ENCODE peak calls at places on chromosomes 4 and X, in eight cellular contexts. Z is SK-N-SH, F is HCT116, H is PC-3, V is MM.1S, B is OCI-LY7, U is GM23248, G is neural progenitor cell. W is an unnamed sample.

GRCh38 chr4:54914781-54915180 is 210.6 kb downstream of the KDR start:
- DNase-seq in H (no peak), G (no peak), Z (no peak), V (no peak), U (no peak), F (no peak), B (no peak), W (no peak)

GRCh38 chr4:98778206-98778605 is 119.8 kb upstream of the TSPAN5 start:
- DNase-seq in H (peak; percentile 83), V (no peak), B (no peak), G (no peak), Z (no peak), U (peak; percentile 86), F (no peak), W (peak; percentile 64)

GRCh38 chrX:84907324-84907946 is 96.2 kb upstream of the APOOL start:
- DNase-seq in H (peak; percentile 36), G (peak; percentile 10), F (no peak), U (peak; percentile 35), B (peak; percentile 0), Z (peak; percentile 1), V (peak; percentile 13), W (peak; percentile 25)

GRCh38 chr4:36549256-36549655 is 267.8 kb downstream of the DTHD1 start:
- DNase-seq in V (no peak), Z (no peak), H (peak; percentile 23), G (no peak), F (peak; percentile 18), B (no peak), U (no peak), W (no peak)

GRCh38 chrX:154419688-154420401 is 8.5 kb downstream of the TAFAZZIN start:
- DNase-seq in U (no peak), Z (peak; percentile 68), H (no peak), G (no peak), V (no peak), B (no peak), F (no peak), W (no peak)

GRCh38 chrX:14027031-14027430 is 2.7 kb downstream of the GEMIN8 start:
- DNase-seq in H (peak; percentile 69), B (peak; percentile 45), F (no peak), V (no peak), Z (no peak), U (peak; percentile 23), G (no peak), W (no peak)

GRCh38 chr4:77922158-77923094 is 59.8 kb downstream of the MRPL1 start:
- DNase-seq in H (peak; percentile 56), Z (no peak), B (no peak), V (no peak), U (peak; percentile 77), F (no peak), G (no peak), W (no peak)

GRCh38 chrX:18425199-18426003 is at the start of gene CDKL5:
- DNase-seq in H (peak; percentile 96), B (peak; percentile 95), G (peak; percentile 97), Z (peak; percentile 93), U (peak; percentile 96), V (peak; percentile 95), F (peak; percentile 90), W (peak; percentile 96)

GRCh38 chrX:149984411-149984810 is 46.1 kb upstream of the EOLA2 start:
- DNase-seq in Z (no peak), B (no peak), U (peak; percentile 7), V (no peak), F (no peak), H (no peak), G (no peak), W (no peak)

GRCh38 chr4:57077550-57078311 is 32.5 kb downstream of the IGFBP7 start:
- DNase-seq in Z (no peak), B (no peak), H (peak; percentile 61), U (peak; percentile 41), G (no peak), V (no peak), F (no peak), W (no peak)

GRCh38 chr4:8438743-8439142 is 1.8 kb downstream of the ACOX3 start:
- DNase-seq in H (no peak), G (no peak), F (no peak), V (no peak), U (no peak), Z (no peak), B (no peak), W (no peak)

GRCh38 chr4:8441499-8442091 is 1.0 kb downstream of the TRMT44 start:
- DNase-seq in B (no peak), F (no peak), H (peak; percentile 4), G (no peak), U (no peak), Z (no peak), V (no peak), W (no peak)

GRCh38 chr4:8439168-8439567 is 1.4 kb downstream of the ACOX3 start:
- DNase-seq in B (no peak), U (no peak), H (peak; percentile 47), F (no peak), Z (no peak), G (no peak), V (no peak), W (no peak)

GRCh38 chr4:8439914-8440490 is 521 bp downstream of the ACOX3 start:
- DNase-seq in V (no peak), B (peak; percentile 72), F (no peak), Z (no peak), U (no peak), G (peak; percentile 38), H (no peak), W (no peak)

DNA sequence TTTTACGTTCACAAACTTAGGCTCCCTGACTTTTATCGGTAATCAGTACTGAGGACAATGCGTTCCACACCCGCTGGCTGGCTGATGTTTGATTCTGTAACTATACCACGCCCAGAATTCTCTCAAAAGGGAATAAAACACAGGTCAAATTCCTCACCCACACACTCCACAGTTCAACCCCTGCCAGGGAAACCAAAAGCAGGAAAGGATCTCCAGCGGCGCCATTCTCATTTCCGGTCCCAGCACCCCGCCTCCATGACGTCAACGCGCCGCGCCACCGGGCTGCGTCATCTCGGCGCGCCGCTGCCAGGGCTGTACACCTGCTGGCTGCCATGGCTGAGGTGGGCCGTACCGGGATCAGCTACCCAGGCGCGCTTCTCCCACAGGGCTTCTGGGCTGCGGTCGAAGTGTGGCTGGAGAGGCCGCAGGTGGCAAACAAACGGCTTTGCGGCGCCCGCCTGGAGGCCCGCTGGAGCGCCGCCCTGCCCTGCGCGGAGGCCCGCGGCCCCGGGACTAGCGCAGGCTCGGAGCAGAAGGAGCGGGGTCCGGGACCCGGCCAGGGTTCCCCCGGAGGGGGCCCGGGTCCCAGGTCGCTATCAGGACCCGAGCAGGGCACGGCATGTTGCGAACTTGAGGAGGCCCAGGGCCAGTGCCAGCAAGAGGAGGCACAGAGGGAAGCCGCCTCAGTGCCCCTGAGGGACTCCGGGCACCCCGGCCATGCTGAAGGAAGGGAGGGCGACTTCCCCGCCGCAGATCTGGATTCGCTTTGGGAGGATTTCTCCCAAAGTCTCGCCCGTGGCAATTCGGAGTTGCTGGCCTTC is at the start of the genes ACOX3 and TRMT44:
- DNase-seq in G (peak; percentile 91), B (peak; percentile 87), F (peak; percentile 78), U (peak; percentile 93), H (peak; percentile 88), V (peak; percentile 87), Z (peak; percentile 96), W (peak; percentile 95)
- H3K79me2 ChIP-seq in G (peaks cover 56% of the 10 kb centered on the region), B (peaks cover 73% of the 10 kb centered on the region), F (peaks cover 93% of the 10 kb centered on the region), U (peaks cover 90% of the 10 kb centered on the region), H (peaks cover 72% of the 10 kb centered on the region), V (peaks cover 82% of the 10 kb centered on the region), Z (peaks cover 82% of the 10 kb centered on the region), W (peaks cover 73% of the 10 kb centered on the region)

DNA sequence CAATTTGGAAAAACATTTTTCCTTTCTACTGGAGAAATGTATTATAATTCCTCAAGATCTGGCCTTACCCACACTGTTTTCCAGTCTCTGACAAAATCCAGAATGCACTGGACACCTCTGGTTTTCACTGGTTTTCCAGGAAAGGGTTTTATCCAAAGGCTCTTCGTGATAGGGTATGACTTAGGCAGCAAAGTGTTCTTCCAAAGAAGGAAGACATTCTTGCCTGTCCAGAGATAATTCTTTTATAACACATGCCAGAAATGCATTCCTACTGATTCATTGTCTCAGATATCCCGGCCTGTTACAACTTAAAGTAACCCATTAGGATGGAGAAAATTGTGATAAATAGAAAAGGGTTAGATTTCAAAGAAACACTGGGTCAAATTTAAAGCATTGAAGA is 2343.1 kb downstream of the PCDH7 start:
- DNase-seq in Z (no peak), B (no peak), F (no peak), H (peak; percentile 1), U (peak; percentile 69), G (no peak), V (no peak), W (peak; percentile 36)
- TF ChIP-seq EZH2phosphoT487 in Z (no peak), B (no peak), F (no peak), H (no peak), U (no peak), G (no peak), V (no peak), W (no peak)

GRCh38 chr4:164438321-164438720 is 315.6 kb upstream of the SMIM31 start:
- DNase-seq in G (no peak), Z (no peak), H (peak; percentile 56), U (no peak), V (no peak), F (no peak), B (no peak), W (no peak)

GRCh38 chr4:164440196-164440595 is 313.7 kb upstream of the SMIM31 start:
- DNase-seq in G (no peak), Z (no peak), B (no peak), F (no peak), H (peak; percentile 87), U (no peak), V (no peak), W (no peak)

GRCh38 chr4:164441131-164441530 is 312.8 kb upstream of the SMIM31 start:
- DNase-seq in F (no peak), Z (no peak), V (no peak), G (peak; percentile 39), B (no peak), U (no peak), H (no peak), W (no peak)

GRCh38 chr4:164442167-164442566 is 311.8 kb upstream of the SMIM31 start:
- DNase-seq in U (no peak), F (no peak), Z (no peak), H (peak; percentile 67), B (no peak), V (no peak), G (no peak), W (no peak)

GRCh38 chr4:164439037-164439436 is 314.9 kb upstream of the SMIM31 start:
- DNase-seq in H (no peak), F (no peak), B (no peak), Z (no peak), U (no peak), G (no peak), V (no peak), W (no peak)
- H3K27ac ChIP-seq in H (no peak overlapping the region), F (no peak overlapping the region), B (no peak overlapping the region), Z (no peak overlapping the region), U (no peak overlapping the region), G (no peak overlapping the region), V (no peak overlapping the region), W (no peak overlapping the region)

DNA sequence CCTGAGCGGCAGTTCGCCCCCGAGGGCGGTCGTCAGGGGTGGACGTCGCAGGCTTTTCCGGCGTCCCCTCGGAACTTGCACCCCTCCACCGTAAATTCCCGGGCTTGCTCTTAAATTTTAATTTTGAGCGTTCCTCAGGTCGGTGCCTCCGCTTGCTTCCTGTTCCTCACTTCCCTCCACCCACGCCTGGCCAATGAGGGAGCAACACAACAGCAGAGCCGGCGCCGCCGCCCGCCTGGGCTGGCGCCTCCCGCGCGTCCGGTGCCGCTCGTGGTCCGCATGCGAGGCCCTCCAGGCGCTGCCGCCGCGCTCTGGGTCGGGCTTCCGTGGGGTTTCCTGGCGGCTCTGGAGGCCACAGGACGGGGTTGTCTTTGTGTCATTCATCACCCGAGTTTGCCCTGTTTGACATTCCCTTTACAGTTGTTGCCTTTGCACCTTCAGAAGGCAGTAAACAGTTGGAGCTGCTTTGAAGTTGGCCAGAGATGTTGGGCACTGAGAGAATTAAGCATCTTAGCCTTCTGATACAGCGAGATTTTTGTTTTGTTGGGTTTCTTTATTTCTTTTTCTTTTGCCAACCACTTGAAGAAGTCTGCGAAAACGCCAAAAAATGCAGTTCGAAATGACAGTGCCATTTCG is 692 bp downstream of the SPCS3 start:
- DNase-seq in U (peak; percentile 97), B (peak; percentile 90), H (peak; percentile 72), F (peak; percentile 31), V (peak; percentile 83), Z (peak; percentile 86), G (peak; percentile 77), W (peak; percentile 92)
- H3K79me2 ChIP-seq in U (peaks cover 59% of the 10 kb centered on the region), B (peaks cover 59% of the 10 kb centered on the region), H (peaks cover 52% of the 10 kb centered on the region), F (peaks cover 55% of the 10 kb centered on the region), V (peaks cover 52% of the 10 kb centered on the region), Z (peaks cover 56% of the 10 kb centered on the region), G (peaks cover 53% of the 10 kb centered on the region), W (peaks cover 49% of the 10 kb centered on the region)